ENCODE peak calls at places on chromosomes 16 and 17, in seven cellular contexts. Y is cardiac muscle cell, M is testis, S is BE2C, O is breast epithelium, K is fibroblast of mammary gland, P is WTC11. B is an unnamed sample.

GRCh38 chr16:70267516-70267915 is 15.8 kb upstream of the EXOSC6 start:
- DNase-seq in Y (peak; percentile 55), M (peak; percentile 52), S (peak; percentile 54), O (no peak), K (peak; percentile 69), P (peak; percentile 61), B (no peak)

GRCh38 chr17:62565817-62566216 is 61.7 kb upstream of the MRC2 start:
- DNase-seq in Y (no peak), M (no peak), S (no peak), O (no peak), K (peak; percentile 85), P (no peak), B (no peak)

GRCh38 chr16:69417537-69418199 is 6.8 kb upstream of the CYB5B start:
- DNase-seq in Y (no peak), M (no peak), S (no peak), O (peak; percentile 59), K (no peak), P (peak; percentile 41), B (no peak)

GRCh38 chr16:87658564-87659225 is 56.4 kb downstream of the JPH3 start:
- DNase-seq in Y (no peak), M (no peak), S (no peak), O (no peak), K (no peak), P (no peak), B (no peak)

GRCh38 chr17:38601539-38602351 is 4.0 kb downstream of the SRCIN1 start:
- DNase-seq in Y (peak; percentile 66), M (peak; percentile 36), S (peak; percentile 72), O (no peak), K (no peak), P (peak; percentile 57), B (no peak)

GRCh38 chr16:48137822-48138221 is 18.0 kb downstream of the ABCC12 start:
- DNase-seq in Y (no peak), M (no peak), S (no peak), O (no peak), K (no peak), P (no peak), B (no peak)

GRCh38 chr17:36657763-36658490 is 56.5 kb downstream of the MRM1 start:
- DNase-seq in Y (peak; percentile 50), M (peak; percentile 51), S (peak; percentile 53), O (no peak), K (no peak), P (peak; percentile 76), B (no peak)

GRCh38 chr17:33435716-33436301 is 142.7 kb upstream of the ASIC2 start:
- DNase-seq in Y (no peak), M (no peak), S (no peak), O (no peak), K (peak; percentile 36), P (no peak), B (no peak)

GRCh38 chr17:9169116-9169515 is 147.8 kb downstream of the NTN1 start:
- DNase-seq in Y (no peak), M (no peak), S (no peak), O (no peak), K (no peak), P (no peak), B (no peak)

GRCh38 chr16:56470232-56470631 is 18.9 kb downstream of the OGFOD1 start:
- DNase-seq in Y (no peak), M (no peak), S (no peak), O (no peak), K (no peak), P (no peak), B (no peak)

GRCh38 chr17:57570740-57571344 is 174.3 kb downstream of the CCDC182 start:
- DNase-seq in Y (no peak), M (no peak), S (peak; percentile 34), O (no peak), K (no peak), P (no peak), B (no peak)

GRCh38 chr17:74631468-74632195 is 8.1 kb upstream of the CD300E start:
- DNase-seq in Y (peak; percentile 48), M (no peak), S (peak; percentile 49), O (no peak), K (peak; percentile 56), P (no peak), B (peak; percentile 73)

GRCh38 chr17:45702666-45703266 is 81.4 kb upstream of the CRHR1 start:
- DNase-seq in Y (peak; percentile 75), M (no peak), S (no peak), O (no peak), K (peak; percentile 24), P (no peak), B (no peak)

GRCh38 chr17:47633996-47634395 is 15.7 kb upstream of the KPNB1 start:
- DNase-seq in Y (no peak), M (no peak), S (no peak), O (no peak), K (no peak), P (no peak), B (no peak)

GRCh38 chr16:592518-593306 is 2.8 kb downstream of the RAB40C start:
- DNase-seq in Y (no peak), M (peak; percentile 69), S (no peak), O (peak; percentile 82), K (peak; percentile 36), P (no peak), B (peak; percentile 86)
- TF ChIP-seq CTCF in Y (no peak), M (no peak), S (no peak), O (peak; percentile 29), K (no peak), P (no peak), B (peak; percentile 22)

DNA sequence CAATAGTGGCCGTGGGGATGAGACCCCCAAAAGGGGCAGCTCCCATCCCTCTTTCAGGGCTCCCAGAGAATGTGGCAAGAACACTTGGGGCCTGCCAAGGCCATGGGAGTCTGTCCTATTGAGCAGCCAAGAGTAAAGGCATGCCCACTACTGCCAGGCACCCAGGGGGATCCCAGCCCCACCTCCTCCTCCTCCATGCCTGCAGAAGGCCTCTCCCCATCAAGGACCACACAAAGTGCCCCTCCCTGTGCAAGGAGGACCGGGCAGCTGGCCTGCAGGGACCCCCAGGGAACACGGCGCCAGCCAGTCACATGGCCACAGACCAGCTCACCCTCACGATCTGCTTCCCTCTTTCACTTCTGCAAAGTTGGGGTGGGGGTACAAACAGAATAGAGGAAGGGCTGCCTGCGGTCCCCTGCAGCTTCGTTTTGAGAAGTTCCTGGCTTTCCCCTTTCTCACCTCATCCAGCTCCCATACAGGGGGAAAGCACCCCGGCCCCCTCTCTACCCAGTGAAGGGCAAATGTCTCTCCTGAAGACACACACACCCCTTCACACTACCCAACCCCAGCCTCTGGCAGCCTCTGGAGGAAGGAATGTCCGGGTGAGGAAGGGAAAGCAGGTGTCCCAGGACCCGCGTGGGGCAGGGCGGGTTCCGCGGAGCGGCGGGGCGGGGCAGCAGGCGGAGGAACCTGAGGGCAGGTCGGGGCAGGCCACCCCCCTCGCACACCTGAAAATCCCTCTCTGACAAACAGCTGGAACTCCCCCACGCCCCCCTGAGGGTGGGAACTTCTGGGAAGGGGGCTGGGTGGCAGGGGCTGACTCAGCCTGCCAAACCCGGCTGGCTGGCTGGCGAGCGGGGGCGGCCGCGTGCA is 2.0 kb downstream of the PPP1R9B start:
- DNase-seq in Y (no peak), M (peak; percentile 55), S (peak; percentile 42), O (peak; percentile 78), K (no peak), P (no peak), B (peak; percentile 88)
- TF ChIP-seq CTCF in Y (peak; percentile 35), M (no peak), S (peak; percentile 15), O (no peak), K (no peak), P (no peak), B (no peak)

GRCh38 chr16:85173981-85174751 is 61.9 kb upstream of the CIBAR2 start:
- DNase-seq in Y (peak; percentile 35), M (no peak), S (peak; percentile 92), O (no peak), K (peak; percentile 82), P (no peak), B (no peak)
- TF ChIP-seq CTCF in Y (no peak), M (no peak), S (no peak), O (no peak), K (no peak), P (no peak), B (no peak)

DNA sequence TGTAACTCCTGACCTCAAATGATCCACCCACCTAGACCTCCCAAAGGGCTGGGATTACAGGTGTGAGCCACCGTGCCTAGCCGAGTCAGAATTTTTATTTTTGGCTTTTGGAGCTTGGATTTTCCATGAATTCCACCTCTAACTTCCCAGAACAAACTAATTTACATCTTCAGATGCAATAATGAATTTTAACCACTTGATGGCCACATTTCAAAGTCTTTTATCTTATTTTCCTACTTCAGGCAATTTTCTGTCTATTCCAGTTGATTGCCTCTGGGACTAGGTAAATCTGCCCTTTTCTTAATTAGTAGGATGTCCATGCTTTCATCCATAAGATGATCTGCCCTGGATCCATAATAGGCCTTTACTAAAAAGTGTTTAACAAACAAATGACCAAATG is 156.4 kb upstream of the ANKFN1 start:
- DNase-seq in Y (no peak), M (no peak), S (no peak), O (no peak), K (peak; percentile 10), P (no peak), B (no peak)
- TF ChIP-seq CTCF in Y (no peak), M (no peak), S (no peak), O (no peak), K (peak; percentile 31), P (no peak), B (no peak)

GRCh38 chr17:52390422-52390821 is 231.9 kb upstream of the CA10 start:
- DNase-seq in Y (no peak), M (no peak), S (no peak), O (no peak), K (no peak), P (no peak), B (no peak)

GRCh38 chr17:52389632-52390031 is 231.1 kb upstream of the CA10 start:
- DNase-seq in Y (no peak), M (no peak), S (no peak), O (no peak), K (no peak), P (no peak), B (no peak)

GRCh38 chr17:52395308-52395707 is 236.8 kb upstream of the CA10 start:
- DNase-seq in Y (no peak), M (no peak), S (peak; percentile 21), O (no peak), K (no peak), P (no peak), B (no peak)
- TF ChIP-seq CTCF in Y (no peak), M (no peak), S (no peak), O (no peak), K (no peak), P (no peak), B (no peak)

DNA sequence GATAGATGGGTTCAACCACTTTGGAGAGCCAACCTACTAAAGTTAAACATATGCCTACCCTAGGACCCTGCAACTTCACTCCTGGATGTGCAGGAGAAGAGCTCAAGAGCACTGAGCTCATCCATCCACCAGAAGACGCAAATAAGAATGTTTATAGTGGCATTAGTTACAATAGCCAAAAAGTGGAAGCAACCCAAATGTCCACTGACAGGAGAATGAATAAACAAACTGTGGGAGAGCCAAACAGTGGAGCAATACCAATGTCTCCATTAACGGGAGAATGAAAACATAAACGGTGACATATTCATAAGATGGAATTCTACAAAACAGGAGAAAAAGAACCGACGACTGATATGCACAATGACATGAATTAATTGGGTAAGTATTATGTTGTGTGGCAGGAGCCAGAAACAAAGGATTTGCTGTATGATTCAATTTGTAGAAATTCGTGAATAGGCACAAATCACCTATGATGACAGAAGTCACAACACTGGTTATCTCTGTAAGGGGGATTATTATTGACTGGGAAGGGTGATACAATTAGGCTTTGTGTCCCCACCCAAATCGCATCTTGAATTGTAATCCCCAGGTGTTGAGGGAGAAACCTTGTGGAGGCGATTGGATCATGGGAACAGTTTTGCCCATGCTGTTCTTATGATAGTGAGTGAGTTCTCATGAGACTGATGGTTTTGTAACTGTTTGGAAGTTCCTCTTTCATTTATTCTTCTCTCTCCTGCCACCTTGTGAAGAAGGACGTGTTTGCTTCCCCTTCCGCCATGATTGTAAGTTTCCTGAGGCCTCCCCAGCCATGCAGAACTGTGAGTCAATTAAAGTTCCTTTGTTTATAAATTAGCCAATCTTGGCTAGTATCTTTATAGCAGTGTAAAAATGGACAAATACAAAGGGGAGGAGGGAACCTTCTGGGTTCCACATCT is 57.9 kb upstream of the PLCG2 start:
- DNase-seq in Y (no peak), M (no peak), S (no peak), O (no peak), K (no peak), P (no peak), B (no peak)
- TF ChIP-seq CTCF in Y (no peak), M (no peak), S (no peak), O (no peak), K (no peak), P (no peak), B (no peak)

B was measured in CD14-positive monocyte.